ENCODE peak calls at places on chromosomes 11 and 22, in six cellular contexts. C is fibroblast of lung; A is lower lobe of right lung; Q is MM.1S; R is sigmoid colon; D is naive thymus-derived CD4-positive, alpha-beta T cell. M is an unnamed sample.

GRCh38 chr11:720642-721346 is 14.8 kb downstream of the EPS8L2 start:
- DNase-seq in C (peak), A (no peak), Q (no peak), R (no peak), D (peak), M (no peak)

GRCh38 chr11:2219318-2220017 is 47.9 kb upstream of the TH start:
- DNase-seq in C (no peak), A (no peak), Q (no peak), R (peak), D (no peak), M (no peak)

GRCh38 chr11:101583180-101584128 is at the start of gene TRPC6:
- DNase-seq in C (peak), A (peak), Q (no peak), R (peak), D (no peak), M (no peak)

GRCh38 chr11:117983163-117983475 is 3.1 kb upstream of the IL10RA start:
- DNase-seq in C (no peak), A (no peak), Q (no peak), R (no peak), D (no peak), M (peak)

GRCh38 chr22:50684986-50685385 is 12.4 kb downstream of the SHANK3 start:
- DNase-seq in C (peak), A (no peak), Q (no peak), R (no peak), D (no peak), M (no peak)

GRCh38 chr11:123454060-123454651 is 24.1 kb downstream of the GRAMD1B start:
- DNase-seq in C (no peak), A (no peak), Q (no peak), R (no peak), D (no peak), M (no peak)

GRCh38 chr11:118785362-118785761 is 5.6 kb downstream of the DDX6 start:
- DNase-seq in C (peak), A (no peak), Q (no peak), R (no peak), D (no peak), M (no peak)

GRCh38 chr11:113247231-113247630 is 67.2 kb upstream of the TTC12 start:
- DNase-seq in C (no peak), A (no peak), Q (no peak), R (no peak), D (no peak), M (no peak)

GRCh38 chr11:130103296-130103814 is 33.7 kb downstream of the APLP2 start:
- DNase-seq in C (peak), A (no peak), Q (no peak), R (no peak), D (no peak), M (no peak)

GRCh38 chr11:93330446-93330984 is at the start of gene DEUP1:
- DNase-seq in C (peak), A (peak), Q (peak), R (peak), D (no peak), M (no peak)

DNA sequence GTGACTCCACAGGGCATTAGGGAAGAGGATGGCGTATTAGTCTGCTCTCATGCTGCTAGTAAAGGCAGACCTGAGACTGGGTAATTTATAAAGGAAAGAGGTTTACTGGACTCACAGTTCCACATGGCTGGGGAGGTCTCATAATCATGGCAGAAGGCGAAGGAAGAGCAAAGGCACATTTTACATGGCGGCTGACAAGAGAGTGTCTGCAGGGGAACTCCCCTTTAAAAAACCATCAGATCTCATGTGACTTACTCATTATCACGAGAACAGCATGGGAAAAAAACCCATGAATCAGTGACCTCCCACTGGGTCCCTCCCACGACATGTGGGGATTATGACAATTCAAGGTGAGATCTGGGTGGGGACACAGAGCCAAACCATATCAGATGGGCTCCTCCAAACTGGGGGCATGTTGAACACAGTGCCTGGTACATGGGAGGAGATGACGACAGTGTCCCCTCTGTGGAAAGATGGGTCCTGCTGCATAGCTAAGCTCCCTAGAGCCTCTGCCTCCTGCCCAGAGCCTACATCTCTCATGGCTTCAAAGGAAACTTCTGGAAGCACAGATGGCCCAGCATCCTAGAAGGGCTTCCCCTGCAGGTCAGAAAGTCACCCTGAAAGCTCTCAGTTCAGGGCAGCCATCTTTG is 46.1 kb downstream of the MYEOV start:
- DNase-seq in C (no peak), A (no peak), Q (no peak), R (no peak), D (no peak), M (peak)
- H3K4me3 ChIP-seq in C (no peak), A (no peak), Q (no peak), R (no peak), D (no peak), M (no peak)

GRCh38 chr11:57321388-57321995 is 3.3 kb downstream of the TNKS1BP1 start:
- DNase-seq in C (no peak), A (no peak), Q (no peak), R (peak), D (no peak), M (no peak)

GRCh38 chr11:57321996-57322880 is 2.5 kb downstream of the TNKS1BP1 start:
- DNase-seq in C (peak), A (peak), Q (no peak), R (peak), D (no peak), M (peak)

GRCh38 chr11:57320067-57320718 is 4.6 kb downstream of the TNKS1BP1 start:
- DNase-seq in C (no peak), A (no peak), Q (no peak), R (peak), D (no peak), M (no peak)

GRCh38 chr11:57322881-57323467 is 1.8 kb downstream of the TNKS1BP1 start:
- DNase-seq in C (no peak), A (no peak), Q (no peak), R (peak), D (no peak), M (no peak)

DNA sequence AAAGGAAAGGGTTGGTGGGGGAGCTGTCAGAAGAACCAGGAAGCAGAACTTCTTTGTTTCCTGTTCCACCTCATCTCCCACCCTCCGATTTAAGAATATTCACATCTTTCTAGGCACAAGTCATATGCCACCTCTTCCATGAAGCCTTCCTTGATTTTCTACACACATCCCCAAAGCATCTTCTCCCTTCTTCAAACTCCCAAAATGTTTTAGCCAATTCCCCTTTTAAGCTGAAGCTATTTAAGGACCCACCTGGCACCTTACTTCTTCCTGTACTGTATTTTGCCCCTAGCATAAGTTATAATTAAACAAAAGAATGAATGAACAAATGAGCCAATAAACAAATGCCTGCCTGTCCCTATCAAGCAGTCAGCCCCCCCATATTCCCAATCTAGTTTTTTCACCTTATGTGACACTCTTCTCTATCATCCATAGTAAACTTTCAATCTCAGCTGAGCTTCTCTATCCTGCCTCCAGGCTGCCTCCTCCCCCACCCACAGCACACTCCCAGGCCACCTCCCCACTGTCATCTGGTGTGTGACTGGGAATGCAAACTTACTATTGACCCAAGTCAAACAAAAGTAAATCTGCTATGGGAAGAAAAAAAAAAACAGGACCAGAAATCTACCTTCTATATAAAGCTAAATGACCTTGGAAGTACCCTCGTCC is 3.9 kb downstream of the TNKS1BP1 start:
- DNase-seq in C (no peak), A (no peak), Q (no peak), R (no peak), D (no peak), M (no peak)
- H3K27ac ChIP-seq in C (peak), A (peak), Q (no peak), R (peak), D (no peak), M (peak)

GRCh38 chr11:63530021-63530420 is 6.6 kb upstream of the PLAAT4 start:
- DNase-seq in C (no peak), A (no peak), Q (no peak), R (no peak), D (no peak), M (no peak)
- H3K4me3 ChIP-seq in C (no peak), A (no peak), Q (no peak), R (no peak), D (no peak), M (no peak)

GRCh38 chr11:87142594-87142993 is 104.9 kb downstream of the TMEM135 start:
- DNase-seq in C (no peak), A (no peak), Q (no peak), R (no peak), D (no peak), M (no peak)

GRCh38 chr11:87143663-87144062 is 105.9 kb downstream of the TMEM135 start:
- DNase-seq in C (no peak), A (no peak), Q (no peak), R (no peak), D (no peak), M (no peak)

GRCh38 chr11:87141980-87142514 is 104.3 kb downstream of the TMEM135 start:
- DNase-seq in C (no peak), A (no peak), Q (no peak), R (no peak), D (no peak), M (no peak)

GRCh38 chr11:87139475-87139874 is 101.7 kb downstream of the TMEM135 start:
- DNase-seq in C (no peak), A (no peak), Q (no peak), R (no peak), D (no peak), M (no peak)

GRCh38 chr11:87141322-87141721 is 103.6 kb downstream of the TMEM135 start:
- DNase-seq in C (no peak), A (no peak), Q (no peak), R (no peak), D (no peak), M (no peak)
- H3K27ac ChIP-seq in C (no peak), A (no peak), Q (no peak), R (no peak), D (no peak), M (no peak)

DNA sequence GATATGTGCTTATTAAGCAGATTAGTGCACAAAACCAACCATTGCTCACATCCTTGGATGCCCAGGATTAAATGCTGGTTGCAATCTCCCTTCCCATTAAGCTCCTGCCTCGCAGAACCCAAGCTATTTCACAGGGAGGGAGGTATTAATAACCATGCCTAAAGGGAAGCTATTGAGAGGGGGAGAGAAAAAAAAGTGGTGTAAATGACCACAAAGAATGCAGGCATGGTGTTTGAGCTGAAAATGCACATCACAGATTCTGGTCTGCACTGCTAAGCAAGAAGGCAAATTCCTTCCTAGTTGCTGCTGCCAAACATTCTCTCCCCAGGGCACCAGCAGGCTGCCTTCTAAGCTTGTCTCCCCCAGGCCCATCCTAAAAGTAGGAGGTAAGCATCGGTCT is 92.0 kb upstream of the ISX start:
- DNase-seq in C (no peak), A (no peak), Q (no peak), R (no peak), D (no peak), M (no peak)
- H3K4me3 ChIP-seq in C (no peak), A (no peak), Q (no peak), R (no peak), D (no peak), M (no peak)

GRCh38 chr22:40281717-40282116 is 64.6 kb upstream of the ADSL start:
- DNase-seq in C (no peak), A (no peak), Q (no peak), R (no peak), D (no peak), M (no peak)
- H3K27ac ChIP-seq in C (no peak), A (no peak), Q (no peak), R (no peak), D (no peak), M (no peak)

DNA sequence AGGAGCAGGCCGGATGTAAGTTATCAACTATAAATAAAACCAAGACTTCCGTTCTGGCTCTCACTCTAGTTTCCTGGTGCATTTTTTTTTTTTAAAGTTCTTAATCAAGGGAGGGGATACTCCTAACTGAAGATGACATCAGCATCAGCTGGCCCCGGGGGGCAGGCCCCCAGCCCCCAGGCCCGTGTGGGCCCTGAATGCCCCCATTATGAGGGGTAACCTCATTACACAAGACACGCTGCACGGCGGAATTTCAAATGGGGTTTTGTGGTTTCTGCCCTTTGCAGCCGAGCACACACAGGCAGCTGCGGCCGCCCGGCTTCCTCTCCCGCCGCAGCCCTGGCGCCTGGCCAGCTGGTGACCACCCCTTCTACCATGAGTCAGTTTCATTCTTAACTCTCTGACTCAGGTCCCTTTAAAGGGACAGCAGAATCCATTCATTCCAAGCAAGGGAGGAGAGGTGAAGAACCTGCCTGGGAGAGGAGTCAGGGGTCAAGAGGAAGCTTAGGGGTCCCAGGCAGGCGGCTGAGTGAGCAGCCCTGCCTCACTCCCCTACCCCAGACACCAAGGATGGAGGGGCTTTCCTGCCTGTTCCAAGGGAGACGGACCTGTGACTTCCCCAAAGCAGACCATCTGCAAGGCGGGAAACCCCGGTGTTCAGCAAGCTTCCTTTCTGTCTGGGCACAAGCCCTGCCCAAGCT is 3.4 kb downstream of the MYEOV start:
- DNase-seq in C (peak), A (peak), Q (peak), R (peak), D (peak), M (peak)
- H3K4me3 ChIP-seq in C (peak), A (peak), Q (peak), R (no peak), D (peak), M (peak)

GRCh38 chr11:83785942-83786341 is 499.8 kb upstream of the CCDC90B start:
- DNase-seq in C (no peak), A (no peak), Q (no peak), R (no peak), D (no peak), M (no peak)
- H3K27ac ChIP-seq in C (no peak), A (no peak), Q (no peak), R (no peak), D (no peak), M (no peak)